ENCODE peak calls at places on chromosomes 7 and 10, in six cellular contexts. B is coronary artery, P is ovary, F is retinal pigment epithelial cell, D is fibroblast of mammary gland, O is prostate gland. L is an unnamed sample.

GRCh38 chr10:121536271-121536918 is 61.8 kb downstream of the FGFR2 start:
- DNase-seq in B (no peak), P (no peak), F (peak), D (peak), O (no peak), L (no peak)

GRCh38 chr10:17029581-17030271 is 99.9 kb downstream of the CUBN start:
- DNase-seq in B (peak), P (peak), F (no peak), D (peak), O (no peak), L (peak)

GRCh38 chr10:34697366-34698247 is 117.5 kb downstream of the PARD3 start:
- DNase-seq in B (no peak), P (no peak), F (no peak), D (no peak), O (no peak), L (no peak)

GRCh38 chr7:17362439-17363095 is 64.1 kb downstream of the AHR start:
- DNase-seq in B (no peak), P (no peak), F (no peak), D (peak), O (no peak), L (no peak)

GRCh38 chr10:78623577-78624215 is 445.1 kb upstream of the ZMIZ1 start:
- DNase-seq in B (no peak), P (no peak), F (peak), D (peak), O (no peak), L (peak)

GRCh38 chr10:35092851-35093250 is 2.7 kb upstream of the CUL2 start:
- DNase-seq in B (no peak), P (no peak), F (no peak), D (peak), O (no peak), L (no peak)

GRCh38 chr7:66331883-66332282 is 126.7 kb downstream of the TPST1 start:
- DNase-seq in B (no peak), P (no peak), F (no peak), D (no peak), O (no peak), L (no peak)

GRCh38 chr10:101845903-101846302 is 2.3 kb upstream of the KCNIP2 start:
- DNase-seq in B (no peak), P (no peak), F (no peak), D (no peak), O (no peak), L (no peak)

GRCh38 chr10:117553171-117553814 is 10.7 kb downstream of the EMX2 start:
- DNase-seq in B (no peak), P (peak), F (no peak), D (no peak), O (no peak), L (no peak)

GRCh38 chr7:7257899-7258692 is 75.8 kb downstream of the C1GALT1 start:
- DNase-seq in B (no peak), P (no peak), F (no peak), D (no peak), O (no peak), L (no peak)

GRCh38 chr7:36312064-36312914 is 77.4 kb upstream of the ANLN start:
- DNase-seq in B (no peak), P (no peak), F (no peak), D (no peak), O (peak), L (no peak)

DNA sequence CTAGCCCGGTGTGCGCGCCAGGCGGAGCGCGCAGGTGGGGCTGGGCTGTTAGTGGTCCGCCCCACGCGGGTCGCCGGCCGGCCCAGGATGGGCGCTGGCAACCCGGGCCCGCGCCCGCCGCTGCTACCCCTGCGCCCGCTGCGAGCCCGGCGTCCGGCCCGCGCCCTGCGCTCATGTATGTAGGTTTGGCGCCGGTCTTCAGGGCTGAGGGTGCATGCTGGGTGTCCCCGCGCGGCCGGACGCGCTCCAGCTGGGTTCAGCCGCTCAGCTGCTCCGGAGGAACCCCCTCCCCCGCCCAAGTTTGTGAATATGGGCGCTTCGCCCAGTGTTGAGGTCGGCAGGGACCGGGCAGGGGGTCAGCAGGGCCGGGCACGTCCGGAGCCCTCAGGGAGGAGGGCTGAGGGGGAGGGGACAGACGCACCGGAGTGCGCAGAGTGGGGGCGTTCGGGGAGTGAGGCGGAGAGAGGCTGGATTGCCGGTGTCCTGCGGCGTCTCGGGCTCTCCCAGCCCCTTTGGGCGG is 561 bp downstream of the VWC2 start:
- DNase-seq in B (no peak), P (peak), F (no peak), D (no peak), O (no peak), L (no peak)
- H3K4me3 ChIP-seq in B (peak), P (peak), F (no peak), D (no peak), O (peak), L (no peak)

DNA sequence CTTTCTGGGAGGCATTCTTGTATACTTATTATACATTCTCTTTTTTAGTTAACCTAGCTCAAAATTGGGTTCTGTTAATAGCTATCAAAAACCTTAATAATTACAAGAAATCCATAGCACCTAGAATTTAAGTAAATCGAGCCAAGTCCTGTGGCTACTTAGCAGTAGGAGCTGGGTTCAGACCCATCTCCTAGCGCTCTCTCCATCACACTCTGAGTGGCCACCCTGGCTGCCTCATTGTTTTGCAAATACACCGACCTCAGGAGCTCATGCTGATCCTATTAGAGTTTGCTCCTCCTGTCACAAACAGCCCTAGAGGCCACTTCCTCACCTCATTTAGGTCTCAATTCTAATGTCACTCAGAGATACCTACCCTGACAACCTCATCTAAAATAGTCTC is 46.2 kb upstream of the OSBPL3 start:
- DNase-seq in B (no peak), P (no peak), F (no peak), D (no peak), O (no peak), L (no peak)
- TF ChIP-seq CTCF in B (no peak), P (no peak), F (no peak), D (no peak), O (no peak), L (no peak)

GRCh38 chr7:129824291-129825004 is 128.3 kb downstream of the UBE2H start:
- DNase-seq in B (no peak), P (no peak), F (no peak), D (no peak), O (no peak), L (no peak)
- H3K4me3 ChIP-seq in B (peak), P (peak), F (peak), D (peak), O (peak), L (peak)

GRCh38 chr7:30743371-30744074 is 8.4 kb upstream of the INMT start:
- DNase-seq in B (no peak), P (no peak), F (no peak), D (peak), O (no peak), L (peak)

GRCh38 chr7:30740417-30741181 is 11.3 kb upstream of the INMT start:
- DNase-seq in B (no peak), P (peak), F (no peak), D (peak), O (peak), L (peak)

GRCh38 chr7:30744075-30744417 is 7.9 kb upstream of the INMT start:
- DNase-seq in B (no peak), P (no peak), F (no peak), D (no peak), O (no peak), L (no peak)

GRCh38 chr7:30741289-30741688 is 10.6 kb upstream of the INMT start:
- DNase-seq in B (no peak), P (no peak), F (no peak), D (no peak), O (no peak), L (no peak)

DNA sequence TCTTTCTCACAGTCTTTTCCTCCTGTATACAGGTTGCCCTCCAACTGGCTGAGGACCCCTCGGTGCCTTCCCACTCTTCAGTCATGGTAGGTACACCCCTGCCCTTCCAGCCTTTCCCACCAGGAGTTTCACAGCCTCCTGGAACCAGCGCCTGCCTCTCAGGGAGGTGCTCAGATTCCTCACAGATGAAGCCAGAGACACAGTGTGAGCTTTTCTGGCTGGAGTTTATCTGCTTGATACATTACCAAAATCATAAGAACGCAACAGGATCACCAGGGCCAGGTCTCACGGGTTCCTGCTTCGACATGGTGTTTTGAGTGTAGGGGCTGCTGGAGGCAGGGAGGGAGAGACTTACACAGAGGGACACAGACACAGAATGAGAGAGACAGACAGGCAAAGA is 6.7 kb upstream of the INMT start:
- DNase-seq in B (no peak), P (no peak), F (no peak), D (no peak), O (no peak), L (peak)
- TF ChIP-seq CTCF in B (no peak), P (no peak), F (no peak), D (no peak), O (no peak), L (no peak)

L was measured in cardiac fibroblast.